ENCODE peak calls at places on chromosome 9, in ten cellular contexts. T is T-helper 1 cell; L is activated effector memory CD4-positive, alpha-beta T cell treated with Interleukin-2 at 50 U/mL for 16 hours; A is type B pancreatic cell; I is cardiac muscle cell; Z is NCI-H1417; S is NCI-H510A treated with DMSO at 0.1 percent for 48 hours; Y is COR-L47; Q is skeletal muscle cell; D is stimulated activated CD8-positive, alpha-beta memory T cell treated with anti-CD3 and anti-CD28 coated beads, Interleukin-2, amount 100 ng/mL, for 48 hours. P is an unnamed sample.

GRCh38 chr9:135478858-135479468 is 619 bp upstream of the PPP1R26 start:
- DNase-seq in T (no peak), L (no peak), A (no peak), I (peak; percentile 20), Z (peak; percentile 67), S (peak; percentile 6), Y (no peak), Q (no peak), D (no peak), P (no peak)

GRCh38 chr9:135592625-135593024 is 31.1 kb downstream of the PAEP start:
- DNase-seq in T (no peak), L (no peak), A (peak; percentile 54), I (no peak), Z (no peak), S (no peak), Y (no peak), Q (no peak), D (no peak), P (no peak)

GRCh38 chr9:2024888-2025781 is 10.0 kb downstream of the SMARCA2 start:
- DNase-seq in T (no peak), L (no peak), A (no peak), I (peak; percentile 15), Z (no peak), S (no peak), Y (no peak), Q (no peak), D (no peak), P (no peak)

GRCh38 chr9:120715331-120715924 is 1.2 kb upstream of the MEGF9 start:
- DNase-seq in T (no peak), L (no peak), A (no peak), I (peak; percentile 67), Z (peak; percentile 91), S (peak; percentile 40), Y (no peak), Q (no peak), D (no peak), P (no peak)

GRCh38 chr9:131020388-131020787 is 11.4 kb downstream of the LAMC3 start:
- DNase-seq in T (no peak), L (no peak), A (no peak), I (peak; percentile 73), Z (no peak), S (no peak), Y (no peak), Q (peak; percentile 36), D (no peak), P (no peak)

GRCh38 chr9:127341152-127341551 is 55.8 kb upstream of the SLC2A8 start:
- DNase-seq in T (no peak), L (no peak), A (peak; percentile 47), I (no peak), Z (no peak), S (no peak), Y (no peak), Q (no peak), D (no peak), P (no peak)

GRCh38 chr9:75117572-75117971 is 29.3 kb downstream of the OSTF1 start:
- DNase-seq in T (no peak), L (no peak), A (no peak), I (no peak), Z (no peak), S (no peak), Y (no peak), Q (no peak), D (no peak), P (no peak)

GRCh38 chr9:81871695-81872094 is 56.5 kb upstream of the SPATA31D4 start:
- DNase-seq in T (no peak), L (no peak), A (no peak), I (peak; percentile 44), Z (no peak), S (no peak), Y (no peak), Q (peak; percentile 27), D (no peak), P (no peak)

GRCh38 chr9:96459268-96460007 is 9.5 kb downstream of the HABP4 start:
- DNase-seq in T (no peak), L (no peak), A (no peak), I (no peak), Z (no peak), S (no peak), Y (no peak), Q (no peak), D (no peak), P (no peak)

GRCh38 chr9:84705128-84705527 is 35.6 kb downstream of the NTRK2 start:
- DNase-seq in T (no peak), L (no peak), A (no peak), I (no peak), Z (peak; percentile 25), S (no peak), Y (no peak), Q (no peak), D (no peak), P (no peak)

GRCh38 chr9:92133949-92134604 is 18.9 kb upstream of the SPTLC1 start:
- DNase-seq in T (peak; percentile 66), L (peak; percentile 55), A (peak; percentile 85), I (peak; percentile 84), Z (peak; percentile 92), S (peak; percentile 76), Y (peak; percentile 84), Q (no peak), D (peak; percentile 72), P (peak; percentile 62)

GRCh38 chr9:107316795-107317661 is 33.9 kb downstream of the RAD23B start:
- DNase-seq in T (no peak), L (no peak), A (no peak), I (no peak), Z (no peak), S (no peak), Y (no peak), Q (no peak), D (no peak), P (no peak)

GRCh38 chr9:121658166-121658565 is 6.7 kb downstream of the DAB2IP start:
- DNase-seq in T (no peak), L (no peak), A (no peak), I (no peak), Z (no peak), S (no peak), Y (no peak), Q (no peak), D (no peak), P (no peak)

GRCh38 chr9:99257723-99258364 is 35.8 kb downstream of the SEC61B start:
- DNase-seq in T (no peak), L (no peak), A (no peak), I (no peak), Z (no peak), S (no peak), Y (no peak), Q (no peak), D (no peak), P (no peak)

GRCh38 chr9:100170085-100170484 is 71.0 kb downstream of the INVS start:
- DNase-seq in T (no peak), L (no peak), A (no peak), I (peak; percentile 20), Z (no peak), S (no peak), Y (no peak), Q (no peak), D (no peak), P (no peak)

GRCh38 chr9:127792417-127793031 is 6.7 kb downstream of the CDK9 start:
- DNase-seq in T (no peak), L (no peak), A (no peak), I (no peak), Z (no peak), S (no peak), Y (no peak), Q (no peak), D (no peak), P (no peak)

GRCh38 chr9:80175286-80175906 is 603.6 kb downstream of the TLE4 start:
- DNase-seq in T (no peak), L (no peak), A (no peak), I (peak; percentile 55), Z (peak; percentile 58), S (peak; percentile 33), Y (peak; percentile 18), Q (no peak), D (no peak), P (no peak)

GRCh38 chr9:91589101-91589553 is 165.5 kb upstream of the NFIL3 start:
- DNase-seq in T (no peak), L (no peak), A (no peak), I (peak; percentile 94), Z (no peak), S (no peak), Y (peak; percentile 79), Q (peak; percentile 84), D (no peak), P (no peak)

GRCh38 chr9:15231788-15232635 is 75.0 kb downstream of the TTC39B start:
- DNase-seq in T (no peak), L (no peak), A (no peak), I (peak; percentile 54), Z (peak; percentile 1), S (no peak), Y (peak; percentile 4), Q (no peak), D (no peak), P (no peak)

GRCh38 chr9:133599470-133600173 is 9.6 kb downstream of the FAM163B start:
- DNase-seq in T (no peak), L (no peak), A (no peak), I (no peak), Z (no peak), S (no peak), Y (no peak), Q (no peak), D (no peak), P (no peak)

GRCh38 chr9:88164870-88165269 is 26.6 kb upstream of the SPATA31C2 start:
- DNase-seq in T (no peak), L (no peak), A (no peak), I (no peak), Z (no peak), S (no peak), Y (no peak), Q (no peak), D (no peak), P (no peak)

GRCh38 chr9:98815552-98815951 is 8.1 kb downstream of the GALNT12 start:
- DNase-seq in T (no peak), L (no peak), A (no peak), I (no peak), Z (no peak), S (no peak), Y (no peak), Q (no peak), D (no peak), P (no peak)

GRCh38 chr9:88971131-88971960 is 19.9 kb upstream of the S1PR3 start:
- DNase-seq in T (no peak), L (no peak), A (peak; percentile 57), I (no peak), Z (no peak), S (no peak), Y (no peak), Q (no peak), D (no peak), P (no peak)

GRCh38 chr9:81530407-81530810 is 158.9 kb downstream of the TLE1 start:
- DNase-seq in T (no peak), L (no peak), A (no peak), I (no peak), Z (no peak), S (no peak), Y (no peak), Q (no peak), D (no peak), P (no peak)

GRCh38 chr9:38301376-38302106 is 91.0 kb upstream of the ALDH1B1 start:
- DNase-seq in T (no peak), L (no peak), A (no peak), I (no peak), Z (no peak), S (no peak), Y (no peak), Q (no peak), D (no peak), P (no peak)

GRCh38 chr9:396397-396796 is 181.7 kb downstream of the DOCK8 start:
- DNase-seq in T (no peak), L (no peak), A (no peak), I (no peak), Z (no peak), S (no peak), Y (no peak), Q (no peak), D (no peak), P (no peak)

GRCh38 chr9:108869092-108869725 is 7.1 kb downstream of the ACTL7A start:
- DNase-seq in T (no peak), L (no peak), A (no peak), I (peak; percentile 19), Z (no peak), S (no peak), Y (no peak), Q (no peak), D (no peak), P (no peak)

GRCh38 chr9:21993893-21994525 is at the start of gene CDKN2A:
- DNase-seq in T (no peak), L (peak; percentile 43), A (no peak), I (peak; percentile 48), Z (no peak), S (peak; percentile 79), Y (peak; percentile 63), Q (no peak), D (no peak), P (no peak)